ENCODE peak calls at places on chromosomes 3 and 15, in six cellular contexts. P is NCI-H82, C is B cell, W is T-cell, Z is GM18507, J is head of caudate nucleus. I is an unnamed sample.

GRCh38 chr3:175807175-175807574 is 948.0 kb downstream of the NAALADL2 start:
- DNase-seq in C (no peak), Z (no peak), P (no peak), W (no peak), J (no peak), I (no peak)

GRCh38 chr3:10193692-10194327 is 29.1 kb downstream of the IRAK2 start:
- DNase-seq in W (no peak), P (no peak), C (no peak), J (no peak), Z (no peak), I (no peak)

GRCh38 chr3:32421185-32421584 is 29.5 kb downstream of the CMTM7 start:
- DNase-seq in C (no peak), W (no peak), Z (no peak), J (no peak), P (no peak), I (no peak)

GRCh38 chr3:154022603-154023002 is 98.6 kb upstream of the ARHGEF26 start:
- DNase-seq in C (no peak), P (no peak), Z (no peak), J (no peak), W (no peak), I (no peak)

GRCh38 chr3:59128685-59129084 is 78.9 kb upstream of the CFAP20DC start:
- DNase-seq in C (no peak), J (no peak), P (no peak), Z (no peak), W (no peak), I (no peak)

GRCh38 chr15:87949934-87950298 is 306.6 kb downstream of the NTRK3 start:
- DNase-seq in W (no peak), Z (no peak), J (no peak), C (no peak), P (no peak), I (no peak)

GRCh38 chr3:106850429-106850828 is 526.8 kb upstream of the CCDC54 start:
- DNase-seq in W (no peak), J (no peak), C (no peak), Z (no peak), P (no peak), I (no peak)

GRCh38 chr3:15812183-15812582 is 14.4 kb upstream of the ANKRD28 start:
- DNase-seq in Z (no peak), P (no peak), W (no peak), J (no peak), C (peak; percentile 41), I (peak; percentile 33)

GRCh38 chr15:77632760-77633133 is at the start of gene LINGO1:
- DNase-seq in J (peak; percentile 82), C (no peak), P (peak; percentile 78), W (no peak), Z (no peak), I (no peak)

GRCh38 chr3:134976948-134977347 is 181.9 kb downstream of the EPHB1 start:
- DNase-seq in J (no peak), P (no peak), C (no peak), Z (no peak), W (no peak), I (no peak)

GRCh38 chr15:73773428-73773827 is 20.3 kb upstream of the INSYN1 start:
- DNase-seq in P (no peak), J (no peak), W (no peak), C (no peak), Z (no peak), I (no peak)

GRCh38 chr15:66167854-66168253 is 85.7 kb downstream of the MEGF11 start:
- DNase-seq in C (no peak), P (no peak), Z (no peak), W (no peak), J (no peak), I (no peak)

GRCh38 chr3:26712211-26713026 is 89.8 kb downstream of the LRRC3B start:
- DNase-seq in C (peak; percentile 10), Z (peak; percentile 14), J (peak; percentile 11), W (no peak), P (peak; percentile 82), I (peak; percentile 7)

GRCh38 chr3:129130291-129130813 is 8.7 kb upstream of the RAB43 start:
- DNase-seq in C (no peak), W (no peak), J (no peak), Z (no peak), P (no peak), I (no peak)